ENCODE peak calls at places on chromosome 17, in eight cellular contexts. B is central memory CD4-positive, alpha-beta T cell; K is EL; U is left cardiac atrium; M is activated CD8-positive, alpha-beta T cell treated with anti-CD3 and anti-CD28 coated beads, Interleukin-2, amount 10 ng/mL, durations not matched to agents 7 days and 5 days; Z is foreskin fibroblast; P is body of pancreas; I is NCI-H748 treated with DMSO at 0.1 percent for 48 hours. T is an unnamed sample.
A peak's percentile ranks its signal among the peaks of the same experiment; 100 is the strongest.

GRCh38 chr17:30831257-30831656 is 509 bp upstream of the ATAD5 start:
- DNase-seq in K (no peak), P (no peak), U (no peak), Z (no peak), M (peak; percentile 49), I (no peak), B (no peak), T (peak; percentile 27)

GRCh38 chr17:76376318-76377133 is 7.9 kb upstream of the SPHK1 start:
- DNase-seq in B (no peak), Z (no peak), K (no peak), I (no peak), P (peak; percentile 36), U (peak; percentile 57), M (no peak), T (no peak)

GRCh38 chr17:50028207-50029120 is 27.4 kb upstream of the ITGA3 start:
- DNase-seq in Z (peak; percentile 69), K (peak; percentile 92), U (no peak), P (peak; percentile 52), I (no peak), B (no peak), M (no peak), T (peak; percentile 89)

GRCh38 chr17:45687594-45687993 is 96.5 kb upstream of the CRHR1 start:
- DNase-seq in M (no peak), B (no peak), Z (no peak), I (no peak), P (no peak), U (no peak), K (no peak), T (no peak)

GRCh38 chr17:73335591-73336503 is 24.0 kb upstream of the CDC42EP4 start:
- DNase-seq in B (no peak), P (no peak), M (no peak), K (no peak), Z (no peak), U (no peak), I (no peak), T (no peak)

GRCh38 chr17:82775033-82775823 is 23.4 kb downstream of the TBCD start:
- DNase-seq in M (peak; percentile 56), P (peak; percentile 76), U (peak; percentile 75), I (peak; percentile 43), B (no peak), K (peak; percentile 20), Z (no peak), T (peak; percentile 59)

GRCh38 chr17:73643012-73643845 is 1.0 kb downstream of the SDK2 start:
- DNase-seq in I (peak; percentile 11), K (no peak), B (no peak), Z (peak; percentile 13), M (peak; percentile 61), P (no peak), U (peak; percentile 39), T (no peak)

GRCh38 chr17:15972497-15972951 is 27.0 kb downstream of the ZSWIM7 start:
- DNase-seq in Z (no peak), P (no peak), U (no peak), B (no peak), I (no peak), K (no peak), M (no peak), T (no peak)

GRCh38 chr17:79791354-79792123 is 5.3 kb downstream of the CBX8 start:
- DNase-seq in I (no peak), U (no peak), B (no peak), P (no peak), K (no peak), Z (no peak), M (no peak), T (no peak)

GRCh38 chr17:32285770-32286517 is 20.3 kb downstream of the RHBDL3 start:
- DNase-seq in M (no peak), U (no peak), Z (no peak), I (no peak), B (no peak), K (no peak), P (no peak), T (no peak)

GRCh38 chr17:28570716-28571254 is 539 bp downstream of the PIGS start:
- DNase-seq in M (peak; percentile 67), K (peak; percentile 35), Z (no peak), U (peak; percentile 46), B (peak; percentile 52), I (peak; percentile 54), P (peak; percentile 32), T (peak; percentile 52)

GRCh38 chr17:66466933-66467367 is 164.5 kb downstream of the PRKCA start:
- DNase-seq in B (no peak), M (peak; percentile 40), U (peak; percentile 31), I (no peak), K (peak; percentile 100), P (no peak), Z (peak; percentile 98), T (peak; percentile 100)

GRCh38 chr17:488993-489757 is 136.6 kb upstream of the RPH3AL start:
- DNase-seq in Z (no peak), P (no peak), I (no peak), M (peak; percentile 74), K (peak; percentile 52), B (peak; percentile 4), U (no peak), T (peak; percentile 57)

GRCh38 chr17:78658281-78658785 is 81.1 kb upstream of the DNAH17 start:
- DNase-seq in P (no peak), K (peak; percentile 69), B (no peak), Z (peak; percentile 64), M (no peak), I (no peak), U (no peak), T (peak; percentile 50)

GRCh38 chr17:45705123-45706009 is 78.8 kb upstream of the CRHR1 start:
- DNase-seq in P (peak; percentile 62), M (no peak), U (no peak), K (peak; percentile 49), I (no peak), Z (peak; percentile 26), B (no peak), T (peak; percentile 76)

GRCh38 chr17:292531-293382 is 59.9 kb downstream of the RPH3AL start:
- DNase-seq in U (peak; percentile 11), Z (no peak), M (peak; percentile 37), P (peak; percentile 6), I (no peak), B (no peak), K (no peak), T (no peak)

GRCh38 chr17:40027614-40028012 is 12.4 kb downstream of the CSF3 start:
- DNase-seq in K (no peak), I (no peak), P (no peak), Z (no peak), M (no peak), U (no peak), B (no peak), T (no peak)

GRCh38 chr17:34379876-34380275 is 16.8 kb upstream of the CCL1 start:
- DNase-seq in U (no peak), Z (no peak), B (no peak), P (no peak), M (no peak), I (no peak), K (no peak), T (no peak)

GRCh38 chr17:77499699-77500435 is 359.1 kb downstream of the SEC14L1 start:
- DNase-seq in P (no peak), B (no peak), K (no peak), Z (no peak), U (no peak), M (no peak), I (no peak), T (no peak)

GRCh38 chr17:41284043-41284442 is 8.5 kb downstream of the KRTAP9-7 start:
- DNase-seq in P (no peak), K (peak; percentile 89), U (no peak), Z (no peak), I (no peak), B (no peak), M (no peak), T (no peak)

GRCh38 chr17:8153550-8153956 is 1.3 kb upstream of the PER1 start:
- DNase-seq in B (peak; percentile 37), I (no peak), K (peak; percentile 95), Z (peak; percentile 98), M (no peak), U (peak; percentile 89), P (peak; percentile 92), T (peak; percentile 96)

GRCh38 chr17:16989953-16990860 is 18.3 kb upstream of the TNFRSF13B start:
- DNase-seq in B (no peak), I (no peak), U (no peak), P (no peak), M (no peak), K (peak; percentile 87), Z (peak; percentile 53), T (peak; percentile 79)

GRCh38 chr17:10661377-10661906 is 4.3 kb upstream of the MYH3 start:
- DNase-seq in M (no peak), I (no peak), U (no peak), P (no peak), K (no peak), Z (no peak), B (no peak), T (no peak)

GRCh38 chr17:50986989-50987660 is 121.0 kb upstream of the TOB1 start:
- DNase-seq in K (peak; percentile 38), Z (peak; percentile 47), P (no peak), I (no peak), M (no peak), U (no peak), B (no peak), T (peak; percentile 56)

GRCh38 chr17:48791128-48792032 is 25.6 kb downstream of the TTLL6 start:
- DNase-seq in P (peak; percentile 79), Z (peak; percentile 69), U (peak; percentile 83), K (peak; percentile 88), M (peak; percentile 45), B (no peak), I (no peak), T (peak; percentile 90)

GRCh38 chr17:58060596-58061191 is 22.5 kb upstream of the DYNLL2 start:
- DNase-seq in B (no peak), M (no peak), Z (no peak), I (no peak), P (peak; percentile 33), U (peak; percentile 69), K (peak; percentile 27), T (peak; percentile 19)